ENCODE peak calls at places on chromosomes 11 and 22, in seven cellular contexts. B is naive thymus-derived CD8-positive, alpha-beta T cell; G is heart left ventricle; V is DMS 273 treated with DMSO at 0.1 percent for 48 hours; U is HT1080; D is astrocyte of the cerebellum; I is epithelial cell of esophagus. R is an unnamed sample.

GRCh38 chr11:79087957-79088318 is 352.9 kb downstream of the TENM4 start:
- DNase-seq in D (no peak), G (no peak), I (no peak), B (no peak), U (no peak), V (no peak), R (no peak)

GRCh38 chr22:17303840-17304779 is 65.2 kb upstream of the CECR2 start:
- DNase-seq in B (peak; percentile 63), G (no peak), D (no peak), I (no peak), U (peak; percentile 8), V (no peak), R (no peak)

GRCh38 chr11:63762662-63763505 is 5.7 kb downstream of the ZFTA start:
- DNase-seq in U (no peak), V (no peak), G (peak; percentile 64), I (peak; percentile 11), B (no peak), D (no peak), R (peak; percentile 35)

GRCh38 chr11:3154001-3154599 is 11.0 kb downstream of the OSBPL5 start:
- DNase-seq in U (no peak), B (no peak), V (no peak), D (no peak), I (no peak), G (peak; percentile 28), R (peak; percentile 21)

GRCh38 chr22:45784357-45785277 is 113.0 kb downstream of the ATXN10 start:
- DNase-seq in B (no peak), V (no peak), U (no peak), D (no peak), I (no peak), G (peak; percentile 53), R (peak; percentile 23)

GRCh38 chr22:26847816-26848215 is 190.4 kb downstream of the MIAT start:
- DNase-seq in G (no peak), I (no peak), D (no peak), U (no peak), B (no peak), V (no peak), R (no peak)

GRCh38 chr11:109586789-109587188 is 164.8 kb downstream of the C11orf87 start:
- DNase-seq in U (peak; percentile 65), D (no peak), B (no peak), I (no peak), G (no peak), V (peak; percentile 7), R (no peak)

GRCh38 chr11:132402056-132402684 is 1031.8 kb downstream of the NTM start:
- DNase-seq in D (peak; percentile 20), V (no peak), G (peak; percentile 45), B (no peak), I (peak; percentile 41), U (peak; percentile 79), R (peak; percentile 17)

GRCh38 chr11:115803341-115803740 is 299.1 kb upstream of the CADM1 start:
- DNase-seq in G (no peak), B (no peak), U (no peak), I (no peak), D (no peak), V (no peak), R (no peak)

GRCh38 chr22:46074771-46075551 is 75.4 kb upstream of the PPARA start:
- DNase-seq in I (no peak), G (peak; percentile 32), V (no peak), D (no peak), B (no peak), U (peak; percentile 72), R (peak; percentile 21)

GRCh38 chr11:62885137-62885536 is 4.4 kb downstream of the SLC3A2 start:
- DNase-seq in B (no peak), V (no peak), D (no peak), I (no peak), G (no peak), U (no peak), R (no peak)

GRCh38 chr22:43747877-43748276 is 64.2 kb downstream of the EFCAB6 start:
- DNase-seq in I (no peak), G (no peak), V (no peak), B (no peak), U (no peak), D (no peak), R (no peak)

GRCh38 chr11:62472063-62472884 is 53.4 kb downstream of the SCGB1A1 start:
- DNase-seq in D (no peak), B (no peak), I (peak; percentile 28), U (peak; percentile 75), G (no peak), V (no peak), R (no peak)

GRCh38 chr11:107040447-107041444 is 22.5 kb upstream of the GUCY1A2 start:
- DNase-seq in B (no peak), D (peak; percentile 89), I (peak; percentile 38), V (no peak), U (peak; percentile 84), G (no peak), R (no peak)

GRCh38 chr11:55714982-55715888 is 53.2 kb downstream of the OR4C6 start:
- DNase-seq in V (no peak), U (peak; percentile 39), D (no peak), I (no peak), G (no peak), B (no peak), R (no peak)

GRCh38 chr11:76772100-76772782 is 10.9 kb upstream of the TSKU start:
- DNase-seq in D (no peak), I (no peak), U (no peak), B (no peak), V (no peak), G (peak; percentile 53), R (no peak)

GRCh38 chr22:45335021-45335818 is 25.5 kb downstream of the FAM118A start:
- DNase-seq in B (no peak), D (no peak), V (peak; percentile 22), I (peak; percentile 34), G (peak; percentile 90), U (no peak), R (peak; percentile 84)

GRCh38 chr11:129992161-129992944 is 10.3 kb downstream of the PRDM10 start:
- DNase-seq in I (peak; percentile 79), D (no peak), V (peak; percentile 45), U (peak; percentile 26), B (peak; percentile 47), G (no peak), R (no peak)

GRCh38 chr11:100889758-100890157 is 202.7 kb downstream of the ARHGAP42 start:
- DNase-seq in U (no peak), G (no peak), D (no peak), V (no peak), I (no peak), B (no peak), R (no peak)

GRCh38 chr22:32850591-32851517 is 49.3 kb downstream of the TIMP3 start:
- DNase-seq in V (no peak), U (no peak), B (no peak), I (no peak), G (peak; percentile 89), D (no peak), R (peak; percentile 80)

GRCh38 chr11:12216542-12217422 is 106.4 kb downstream of the MICAL2 start:
- DNase-seq in I (no peak), G (peak; percentile 52), B (no peak), D (peak; percentile 33), V (no peak), U (peak; percentile 51), R (peak; percentile 37)

GRCh38 chr22:31337178-31337577 is 9.0 kb downstream of the PATZ1 start:
- DNase-seq in G (no peak), B (no peak), I (peak; percentile 85), V (no peak), D (no peak), U (peak; percentile 53), R (no peak)

GRCh38 chr22:38032681-38033521 is 24.3 kb upstream of the PICK1 start:
- DNase-seq in D (peak; percentile 50), B (no peak), I (peak; percentile 53), G (no peak), U (peak; percentile 19), V (peak; percentile 66), R (no peak)

GRCh38 chr11:48049036-48049435 is 68.7 kb downstream of the PTPRJ start:
- DNase-seq in I (no peak), U (no peak), G (no peak), D (no peak), B (no peak), V (no peak), R (no peak)

GRCh38 chr22:23245045-23245798 is 64.9 kb downstream of the BCR start:
- DNase-seq in U (peak; percentile 79), D (peak; percentile 8), G (no peak), V (no peak), I (peak; percentile 69), B (no peak), R (no peak)

GRCh38 chr22:37747715-37748100 is 50.9 kb downstream of the TRIOBP start:
- DNase-seq in D (no peak), U (no peak), B (no peak), I (no peak), G (no peak), V (no peak), R (no peak)

GRCh38 chr11:11579012-11579755 is 42.6 kb downstream of the GALNT18 start:
- DNase-seq in V (no peak), B (no peak), U (no peak), G (no peak), I (no peak), D (no peak), R (peak; percentile 39)

GRCh38 chr11:24181395-24182047 is 315.3 kb upstream of the LUZP2 start:
- DNase-seq in I (no peak), V (no peak), B (no peak), D (no peak), G (no peak), U (no peak), R (no peak)